ENCODE peak calls at places on chromosomes 1 and 21, in nine cellular contexts. E is mucosa of descending colon; J is hepatic stellate cell; S is Panc1; F is WTC11; C is naive thymus-derived CD8-positive, alpha-beta T cell; A is KG1; R is memory B cell; Y is bronchial epithelial cell. H is an unnamed sample.

GRCh38 chr1:192739476-192740184 is 69.2 kb upstream of the RGS2 start:
- DNase-seq in E (no peak), J (no peak), S (peak; percentile 24), F (no peak), C (no peak), A (no peak), R (no peak), Y (no peak), H (no peak)

GRCh38 chr1:203084588-203085527 is 954 bp downstream of the MYOG start:
- DNase-seq in E (peak; percentile 31), J (no peak), S (no peak), F (peak; percentile 84), C (no peak), A (no peak), R (no peak), Y (no peak), H (no peak)

GRCh38 chr21:45427331-45428271 is 22.6 kb downstream of the COL18A1 start:
- DNase-seq in E (no peak), J (peak; percentile 100), S (peak; percentile 91), F (peak; percentile 66), C (no peak), A (no peak), R (no peak), Y (peak; percentile 83), H (peak; percentile 78)

GRCh38 chr1:90480271-90480835 is 236.7 kb downstream of the BARHL2 start:
- DNase-seq in E (no peak), J (no peak), S (no peak), F (no peak), C (no peak), A (no peak), R (no peak), Y (no peak), H (no peak)

GRCh38 chr1:15022069-15022468 is 131.5 kb upstream of the TMEM51 start:
- DNase-seq in E (peak; percentile 42), J (no peak), S (no peak), F (no peak), C (no peak), A (no peak), R (no peak), Y (no peak), H (no peak)

GRCh38 chr1:228515200-228515834 is 28.1 kb downstream of the RNF187 start:
- DNase-seq in E (no peak), J (peak; percentile 61), S (no peak), F (no peak), C (peak; percentile 41), A (no peak), R (peak; percentile 42), Y (peak; percentile 13), H (no peak)

GRCh38 chr21:37916795-37917142 is 512 bp upstream of the KCNJ6 start:
- DNase-seq in E (no peak), J (no peak), S (no peak), F (peak; percentile 83), C (no peak), A (no peak), R (no peak), Y (no peak), H (no peak)

GRCh38 chr1:168081373-168082007 is 55.2 kb downstream of the GPR161 start:
- DNase-seq in E (no peak), J (peak; percentile 58), S (no peak), F (no peak), C (no peak), A (no peak), R (no peak), Y (peak; percentile 96), H (no peak)

GRCh38 chr1:9352364-9353140 is 59.9 kb downstream of the SPSB1 start:
- DNase-seq in E (no peak), J (no peak), S (no peak), F (peak; percentile 53), C (no peak), A (no peak), R (no peak), Y (no peak), H (no peak)

GRCh38 chr1:59750612-59751395 is 63.9 kb upstream of the HOOK1 start:
- DNase-seq in E (no peak), J (peak; percentile 66), S (no peak), F (no peak), C (no peak), A (no peak), R (no peak), Y (peak; percentile 95), H (no peak)

GRCh38 chr1:100164226-100164625 is 13.8 kb downstream of the LRRC39 start:
- DNase-seq in E (no peak), J (peak; percentile 45), S (no peak), F (no peak), C (no peak), A (no peak), R (no peak), Y (no peak), H (no peak)

GRCh38 chr1:46461809-46462448 is 27.7 kb upstream of the DMBX1 start:
- DNase-seq in E (no peak), J (no peak), S (no peak), F (no peak), C (no peak), A (no peak), R (no peak), Y (peak; percentile 6), H (no peak)

GRCh38 chr1:245332085-245332484 is 177.3 kb downstream of the KIF26B start:
- DNase-seq in E (no peak), J (no peak), S (no peak), F (no peak), C (no peak), A (no peak), R (no peak), Y (no peak), H (no peak)

GRCh38 chr1:1067284-1068076 is 6.6 kb downstream of the RNF223 start:
- DNase-seq in E (peak; percentile 78), J (no peak), S (no peak), F (no peak), C (no peak), A (no peak), R (no peak), Y (no peak), H (no peak)

GRCh38 chr1:79004916-79005315 is 1.6 kb downstream of the ADGRL4 start:
- DNase-seq in E (no peak), J (no peak), S (no peak), F (no peak), C (no peak), A (no peak), R (no peak), Y (no peak), H (no peak)

GRCh38 chr1:185058103-185058502 is 12.7 kb downstream of the RNF2 start:
- DNase-seq in E (no peak), J (no peak), S (no peak), F (no peak), C (no peak), A (no peak), R (no peak), Y (no peak), H (no peak)

H was measured in cortex of kidney.